ENCODE peak calls at places on chromosomes 4 and X, in six cellular contexts. One of them, this sample, is unnamed.

GRCh38 chr4:24214796-24215195 is 324.9 kb upstream of the PPARGC1A start:
- DNase-seq in GM06990: no peak
- DNase-seq in GM23338: no peak
- DNase-seq in lower lobe of right lung: no peak
- DNase-seq in lung: no peak
- DNase-seq in tibial nerve: no peak
- DNase-seq in this sample: no peak

GRCh38 chr4:60718874-60719273 is 481.3 kb upstream of the ADGRL3 start:
- DNase-seq in GM06990: no peak
- DNase-seq in lower lobe of right lung: no peak
- DNase-seq in GM23338: no peak
- DNase-seq in lung: no peak
- DNase-seq in tibial nerve: no peak
- DNase-seq in this sample: no peak

GRCh38 chr4:4590496-4590895 is 48.6 kb upstream of the STX18 start:
- DNase-seq in lung: no peak
- DNase-seq in GM06990: no peak
- DNase-seq in lower lobe of right lung: no peak
- DNase-seq in tibial nerve: no peak
- DNase-seq in GM23338: no peak
- DNase-seq in this sample: no peak

GRCh38 chr4:32778025-32778424 is 2057.9 kb downstream of the PCDH7 start:
- DNase-seq in GM06990: no peak
- DNase-seq in tibial nerve: no peak
- DNase-seq in lung: no peak
- DNase-seq in GM23338: no peak
- DNase-seq in lower lobe of right lung: no peak
- DNase-seq in this sample: no peak

GRCh38 chr4:23041501-23041900 is 348.8 kb downstream of the GBA3 start:
- DNase-seq in tibial nerve: no peak
- DNase-seq in GM23338: no peak
- DNase-seq in lung: no peak
- DNase-seq in GM06990: no peak
- DNase-seq in lower lobe of right lung: no peak
- DNase-seq in this sample: no peak

GRCh38 chr4:33625762-33626161 is 2618.6 kb downstream of the ARAP2 start:
- DNase-seq in tibial nerve: no peak
- DNase-seq in GM06990: no peak
- DNase-seq in lung: no peak
- DNase-seq in lower lobe of right lung: no peak
- DNase-seq in GM23338: peak
- DNase-seq in this sample: no peak

GRCh38 chr4:136056748-136057147 is 1475.5 kb downstream of the PCDH18 start:
- DNase-seq in lower lobe of right lung: no peak
- DNase-seq in GM23338: peak
- DNase-seq in tibial nerve: no peak
- DNase-seq in lung: no peak
- DNase-seq in GM06990: no peak
- DNase-seq in this sample: no peak

GRCh38 chrX:73126240-73126639 is 46.9 kb upstream of the PABPC1L2A start:
- DNase-seq in lung: no peak
- DNase-seq in tibial nerve: no peak
- DNase-seq in lower lobe of right lung: no peak
- DNase-seq in GM23338: no peak
- DNase-seq in GM06990: no peak
- DNase-seq in this sample: no peak

GRCh38 chr4:6118201-6118600 is 82.1 kb downstream of the JAKMIP1 start:
- DNase-seq in tibial nerve: no peak
- DNase-seq in lung: no peak
- DNase-seq in GM23338: no peak
- DNase-seq in GM06990: no peak
- DNase-seq in lower lobe of right lung: no peak
- DNase-seq in this sample: no peak

GRCh38 chr4:109078724-109079123 is 223.7 kb downstream of the COL25A1 start:
- DNase-seq in lower lobe of right lung: no peak
- DNase-seq in GM23338: no peak
- DNase-seq in lung: no peak
- DNase-seq in GM06990: no peak
- DNase-seq in tibial nerve: peak
- DNase-seq in this sample: no peak

GRCh38 chr4:7206856-7207567 is 14.7 kb downstream of the SORCS2 start:
- DNase-seq in GM23338: peak
- DNase-seq in GM06990: no peak
- DNase-seq in lower lobe of right lung: peak
- DNase-seq in lung: peak
- DNase-seq in tibial nerve: peak
- DNase-seq in this sample: peak

GRCh38 chr4:118760092-118760491 is 74.9 kb downstream of the METTL14 start:
- DNase-seq in GM06990: no peak
- DNase-seq in GM23338: no peak
- DNase-seq in lower lobe of right lung: no peak
- DNase-seq in tibial nerve: no peak
- DNase-seq in lung: no peak
- DNase-seq in this sample: no peak

GRCh38 chrX:80578518-80579105 is 158.4 kb downstream of the TENT5D start:
- DNase-seq in GM06990: no peak
- DNase-seq in lung: no peak
- DNase-seq in lower lobe of right lung: no peak
- DNase-seq in tibial nerve: no peak
- DNase-seq in GM23338: peak
- DNase-seq in this sample: no peak

GRCh38 chrX:39491548-39492297 is 606.0 kb downstream of the BCOR start:
- DNase-seq in lower lobe of right lung: no peak
- DNase-seq in GM23338: no peak
- DNase-seq in tibial nerve: no peak
- DNase-seq in GM06990: peak
- DNase-seq in lung: no peak
- DNase-seq in this sample: no peak

GRCh38 chr4:80831383-80832361 is 198.8 kb upstream of the BMP3 start:
- DNase-seq in GM06990: no peak
- DNase-seq in lower lobe of right lung: no peak
- DNase-seq in tibial nerve: no peak
- DNase-seq in GM23338: no peak
- DNase-seq in lung: no peak
- DNase-seq in this sample: no peak

GRCh38 chr4:121800638-121800960 is 524 bp upstream of the EXOSC9 start:
- DNase-seq in tibial nerve: no peak
- DNase-seq in lower lobe of right lung: no peak
- DNase-seq in GM23338: no peak
- DNase-seq in lung: no peak
- DNase-seq in GM06990: no peak
- DNase-seq in this sample: no peak

GRCh38 chr4:912548-913279 is 19.4 kb downstream of the GAK start:
- DNase-seq in GM06990: no peak
- DNase-seq in lung: no peak
- DNase-seq in lower lobe of right lung: peak
- DNase-seq in GM23338: no peak
- DNase-seq in tibial nerve: no peak
- DNase-seq in this sample: no peak

GRCh38 chr4:123415977-123416376 is 19.4 kb downstream of the SPRY1 start:
- DNase-seq in lower lobe of right lung: no peak
- DNase-seq in lung: no peak
- DNase-seq in tibial nerve: no peak
- DNase-seq in GM06990: no peak
- DNase-seq in GM23338: no peak
- DNase-seq in this sample: no peak

GRCh38 chr4:85779165-85779564 is 304.2 kb downstream of the ARHGAP24 start:
- DNase-seq in GM23338: no peak
- DNase-seq in tibial nerve: no peak
- DNase-seq in GM06990: no peak
- DNase-seq in lower lobe of right lung: no peak
- DNase-seq in lung: no peak
- DNase-seq in this sample: no peak

GRCh38 chr4:85778809-85779124 is 303.8 kb downstream of the ARHGAP24 start:
- DNase-seq in tibial nerve: no peak
- DNase-seq in GM06990: no peak
- DNase-seq in lung: no peak
- DNase-seq in lower lobe of right lung: no peak
- DNase-seq in GM23338: no peak
- DNase-seq in this sample: no peak

GRCh38 chr4:85776579-85776978 is 301.6 kb downstream of the ARHGAP24 start:
- DNase-seq in lung: no peak
- DNase-seq in tibial nerve: no peak
- DNase-seq in lower lobe of right lung: no peak
- DNase-seq in GM23338: no peak
- DNase-seq in GM06990: no peak
- DNase-seq in this sample: no peak

GRCh38 chr4:85776091-85776490 is 301.1 kb downstream of the ARHGAP24 start:
- DNase-seq in tibial nerve: no peak
- DNase-seq in GM23338: no peak
- DNase-seq in lung: no peak
- DNase-seq in lower lobe of right lung: no peak
- DNase-seq in GM06990: no peak
- DNase-seq in this sample: no peak

DNA sequence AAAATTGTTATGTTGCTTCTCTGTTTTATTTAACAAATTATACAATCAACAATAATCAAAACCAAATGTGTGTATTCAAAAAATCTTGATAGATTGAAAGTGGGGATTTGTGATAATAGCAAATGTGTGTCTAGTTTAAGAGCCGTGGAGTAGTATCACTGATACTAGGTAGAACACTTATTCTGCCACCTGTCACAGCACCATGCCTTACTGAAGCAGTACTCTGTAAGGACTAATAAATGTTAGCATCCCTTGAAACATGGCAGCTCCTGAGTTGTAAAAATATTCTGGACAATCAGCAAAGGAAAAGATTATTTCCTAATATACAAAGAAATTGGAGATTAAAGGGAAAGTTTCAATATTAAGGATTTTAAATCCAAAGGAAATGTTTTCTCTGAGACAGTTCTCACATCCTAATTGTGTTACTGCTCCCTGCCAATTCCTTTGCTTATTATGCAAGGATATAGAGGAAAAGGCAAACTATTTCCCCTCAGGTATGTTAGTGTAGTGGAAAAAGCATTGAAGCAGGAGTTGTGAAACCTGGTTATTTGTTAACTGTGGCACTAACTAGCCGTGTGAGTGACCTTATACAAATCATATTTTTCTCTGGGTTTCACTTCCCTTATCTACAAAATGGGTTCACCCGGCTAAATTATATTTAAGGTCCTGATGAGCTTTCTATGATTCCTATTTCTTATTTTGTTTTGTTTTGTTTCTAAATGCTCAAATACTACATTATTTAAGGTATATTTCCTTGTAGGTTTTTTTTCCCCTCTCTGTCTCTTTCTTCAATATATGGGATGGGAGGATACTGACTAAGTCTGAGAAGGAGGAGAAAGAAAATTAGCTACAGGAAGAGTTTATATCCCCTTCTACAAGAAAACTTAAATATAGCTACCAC is 303.2 kb downstream of the ARHGAP24 start:
- DNase-seq in tibial nerve: no peak
- DNase-seq in lower lobe of right lung: no peak
- DNase-seq in GM06990: peak
- DNase-seq in lung: no peak
- DNase-seq in GM23338: no peak
- DNase-seq in this sample: no peak
- H3K4me3 ChIP-seq in tibial nerve: no peak
- H3K4me3 ChIP-seq in lower lobe of right lung: peak
- H3K4me3 ChIP-seq in GM06990: peak
- H3K4me3 ChIP-seq in lung: no peak
- H3K4me3 ChIP-seq in GM23338: no peak
- H3K4me3 ChIP-seq in this sample: peak

DNA sequence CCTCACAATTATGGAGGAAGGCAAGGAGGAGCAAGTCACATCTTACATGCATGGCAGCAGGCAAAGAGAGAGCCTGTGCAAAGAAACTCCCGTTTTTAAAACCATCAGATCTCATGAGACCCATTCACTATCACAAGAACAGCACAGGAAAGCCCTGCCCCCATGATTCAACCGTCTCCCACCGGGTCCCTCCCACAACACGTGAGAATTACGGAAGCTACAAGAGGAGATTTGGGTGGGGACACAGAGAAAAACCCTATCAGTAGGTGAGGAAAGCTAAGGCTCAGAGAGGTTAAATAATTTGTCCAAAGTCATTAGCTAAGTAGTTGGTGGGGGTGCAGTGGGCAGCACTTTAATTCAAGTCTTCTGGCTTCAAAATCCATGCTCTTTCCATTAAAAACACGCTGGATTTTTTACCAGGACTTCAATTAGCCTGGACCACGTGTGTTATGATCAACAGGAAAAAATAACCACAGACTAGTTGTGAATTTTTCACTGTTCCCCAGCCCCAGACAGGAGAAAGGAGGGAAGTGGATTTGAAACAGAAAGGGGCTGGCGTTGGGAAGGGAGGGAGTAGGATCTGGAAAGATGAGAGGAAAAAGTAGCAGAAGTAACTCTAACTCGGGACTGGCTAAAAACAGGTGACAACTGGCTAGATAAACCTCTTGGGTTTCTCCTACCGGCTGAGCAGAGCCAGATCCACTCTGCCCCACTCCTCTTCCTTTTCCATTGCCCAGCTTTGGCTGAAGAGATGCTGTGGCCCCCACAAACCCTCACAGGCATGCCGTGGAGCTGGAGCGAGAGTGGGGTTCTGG is 986 bp downstream of the MTMR8 start:
- DNase-seq in GM06990: no peak
- DNase-seq in GM23338: no peak
- DNase-seq in lower lobe of right lung: no peak
- DNase-seq in tibial nerve: no peak
- DNase-seq in lung: no peak
- DNase-seq in this sample: no peak
- H3K4me3 ChIP-seq in GM06990: peak
- H3K4me3 ChIP-seq in GM23338: peak
- H3K4me3 ChIP-seq in lower lobe of right lung: peak
- H3K4me3 ChIP-seq in tibial nerve: peak
- H3K4me3 ChIP-seq in lung: peak
- H3K4me3 ChIP-seq in this sample: peak

DNA sequence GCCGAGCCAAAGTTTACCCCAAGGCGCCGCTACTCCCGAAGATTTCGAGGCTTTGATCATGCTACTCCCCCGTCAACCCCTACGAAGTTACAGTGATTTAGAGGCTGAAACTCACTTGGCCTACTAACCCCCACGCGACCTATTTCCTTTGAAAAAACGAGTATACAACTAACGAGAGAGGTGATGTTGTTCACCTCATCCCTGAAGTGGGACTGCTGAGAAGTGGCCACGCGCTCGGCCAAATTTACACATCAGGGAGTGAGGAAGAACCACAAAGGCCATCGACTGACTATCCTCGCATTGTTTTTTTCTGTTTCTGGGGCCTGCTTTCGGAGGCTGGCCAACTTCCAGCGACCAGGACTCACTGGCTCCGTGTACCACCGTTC is 37.7 kb downstream of the PGRMC1 start:
- DNase-seq in GM06990: no peak
- DNase-seq in tibial nerve: no peak
- DNase-seq in lung: no peak
- DNase-seq in GM23338: no peak
- DNase-seq in lower lobe of right lung: no peak
- DNase-seq in this sample: no peak
- H3K4me3 ChIP-seq in GM06990: no peak
- H3K4me3 ChIP-seq in tibial nerve: no peak
- H3K4me3 ChIP-seq in lung: no peak
- H3K4me3 ChIP-seq in GM23338: peak
- H3K4me3 ChIP-seq in lower lobe of right lung: no peak
- H3K4me3 ChIP-seq in this sample: no peak

DNA sequence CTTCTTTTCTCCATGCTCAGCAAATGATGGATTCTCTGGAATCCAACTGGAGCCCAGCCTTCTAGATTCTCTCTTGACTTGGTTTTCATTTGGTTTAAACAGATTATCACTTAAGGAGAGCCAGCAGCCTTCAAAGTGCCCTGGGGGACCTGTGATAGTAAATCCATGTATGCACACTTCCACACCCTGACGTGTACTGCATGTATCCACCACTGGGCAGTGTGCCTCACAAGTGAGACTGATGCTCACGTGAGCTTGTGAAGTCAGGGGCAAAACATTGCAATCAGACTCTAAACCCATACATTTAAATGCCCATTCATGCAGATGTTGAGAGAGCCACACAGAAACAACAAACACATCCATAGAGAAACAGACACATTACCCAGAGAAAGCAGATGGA is 28.0 kb upstream of the SETD7 start:
- DNase-seq in lung: no peak
- DNase-seq in tibial nerve: no peak
- DNase-seq in GM06990: no peak
- DNase-seq in GM23338: no peak
- DNase-seq in lower lobe of right lung: no peak
- DNase-seq in this sample: no peak
- H3K4me3 ChIP-seq in lung: no peak
- H3K4me3 ChIP-seq in tibial nerve: no peak
- H3K4me3 ChIP-seq in GM06990: no peak
- H3K4me3 ChIP-seq in GM23338: no peak
- H3K4me3 ChIP-seq in lower lobe of right lung: no peak
- H3K4me3 ChIP-seq in this sample: no peak

This sample was measured in right atrium auricular region.